ENCODE peak calls at places on chromosomes 1 and 21, in six cellular contexts. L is SJSA1; G is aorta; N is effector memory CD4-positive, alpha-beta T cell; P is esophagus squamous epithelium; Y is cardiac muscle cell. Z is an unnamed sample. For H3K4me1, the result is how much of the 10 kb centered on the place peaks cover.

GRCh38 chr21:27423906-27424595 is 457.2 kb upstream of the ADAMTS5 start:
- DNase-seq in Y (no peak), P (no peak), L (no peak), N (no peak), G (no peak), Z (no peak)

GRCh38 chr1:221923921-221924598 is 182.2 kb upstream of the DUSP10 start:
- DNase-seq in N (no peak), P (no peak), Y (no peak), L (no peak), G (no peak), Z (no peak)

GRCh38 chr1:24393892-24394291 is 19.7 kb downstream of the STPG1 start:
- DNase-seq in P (no peak), G (no peak), L (peak), Y (no peak), N (no peak), Z (no peak)

GRCh38 chr1:177130426-177130825 is 34.1 kb downstream of the ASTN1 start:
- DNase-seq in L (no peak), N (no peak), Y (no peak), G (no peak), P (no peak), Z (no peak)

GRCh38 chr1:198449727-198450433 is 90.6 kb downstream of the ATP6V1G3 start:
- DNase-seq in G (no peak), Y (no peak), L (no peak), P (no peak), N (no peak), Z (no peak)

GRCh38 chr1:24284156-24284471 is 35.0 kb upstream of the GRHL3 start:
- DNase-seq in L (no peak), P (no peak), N (no peak), Y (no peak), G (no peak), Z (no peak)

GRCh38 chr1:110185181-110185580 is 24.9 kb upstream of the KCNC4 start:
- DNase-seq in P (no peak), L (no peak), Y (no peak), G (no peak), N (no peak), Z (no peak)

GRCh38 chr1:39754906-39755504 is 16.1 kb downstream of the OXCT2 start:
- DNase-seq in P (no peak), N (no peak), L (no peak), Y (no peak), G (no peak), Z (no peak)

GRCh38 chr1:173914366-173914871 is 2.7 kb downstream of the SERPINC1 start:
- DNase-seq in G (no peak), P (no peak), L (no peak), Y (peak), N (no peak), Z (no peak)

GRCh38 chr1:20483833-20484525 is 2.0 kb downstream of the CAMK2N1 start:
- DNase-seq in L (no peak), P (no peak), N (no peak), G (no peak), Y (peak), Z (no peak)

GRCh38 chr1:173255214-173255813 is 48.2 kb upstream of the TNFSF4 start:
- DNase-seq in P (no peak), Y (peak), L (no peak), N (no peak), G (no peak), Z (no peak)

GRCh38 chr21:31447477-31447876 is 103.4 kb upstream of the TIAM1 start:
- DNase-seq in N (no peak), G (no peak), Y (no peak), P (no peak), L (no peak), Z (no peak)

GRCh38 chr1:214004014-214004413 is 16.2 kb downstream of the PROX1 start:
- DNase-seq in Y (no peak), L (no peak), N (no peak), G (no peak), P (no peak), Z (no peak)

GRCh38 chr21:35259452-35259851 is 210.3 kb upstream of the RUNX1 start:
- DNase-seq in N (no peak), P (no peak), G (no peak), L (no peak), Y (no peak), Z (no peak)

GRCh38 chr1:68136187-68136586 is 85.8 kb upstream of the DIRAS3 start:
- DNase-seq in N (no peak), P (no peak), G (no peak), L (no peak), Y (no peak), Z (no peak)

GRCh38 chr1:179599623-179600249 is 8.1 kb downstream of the TDRD5 start:
- DNase-seq in Y (peak), G (no peak), N (no peak), L (no peak), P (no peak), Z (no peak)

GRCh38 chr1:52814465-52814864 is 28.1 kb upstream of the ZYG11A start:
- DNase-seq in Y (no peak), G (no peak), L (no peak), P (no peak), N (no peak), Z (no peak)

GRCh38 chr1:53731779-53732305 is 7.1 kb downstream of the GLIS1 start:
- DNase-seq in L (no peak), Y (no peak), G (no peak), N (no peak), P (no peak), Z (no peak)

GRCh38 chr1:79197421-79197820 is 190.9 kb upstream of the ADGRL4 start:
- DNase-seq in P (no peak), Y (peak), N (no peak), L (no peak), G (no peak), Z (no peak)

GRCh38 chr1:93744299-93744988 is 62.8 kb upstream of the BCAR3 start:
- DNase-seq in Y (no peak), N (no peak), G (no peak), P (no peak), L (no peak), Z (no peak)

GRCh38 chr1:67850611-67851075 is 17.4 kb upstream of the GNG12 start:
- DNase-seq in Y (no peak), P (no peak), L (peak), N (no peak), G (peak), Z (no peak)

GRCh38 chr1:160978510-160978927 is 23.9 kb upstream of the ITLN2 start:
- DNase-seq in P (no peak), G (no peak), Y (no peak), L (no peak), N (no peak), Z (no peak)

GRCh38 chr1:34858901-34859441 is 578 bp downstream of the SMIM12 start:
- DNase-seq in P (no peak), L (no peak), G (no peak), Y (peak), N (no peak), Z (peak)

GRCh38 chr1:25523512-25523911 is 19.9 kb upstream of the LDLRAP1 start:
- DNase-seq in Y (peak), N (no peak), G (no peak), L (no peak), P (no peak), Z (no peak)

GRCh38 chr1:38235705-38236104 is 189.1 kb upstream of the POU3F1 start:
- DNase-seq in G (no peak), N (no peak), P (no peak), Y (no peak), L (no peak), Z (no peak)

GRCh38 chr1:89631756-89632155 is 1.2 kb upstream of the LRRC8C start:
- DNase-seq in Y (peak), N (no peak), L (no peak), P (no peak), G (no peak), Z (no peak)

GRCh38 chr1:183283286-183283685 is 97.2 kb downstream of the LAMC2 start:
- DNase-seq in Y (no peak), G (no peak), N (no peak), P (no peak), L (no peak), Z (no peak)

GRCh38 chr1:231199868-231200267 is 38.0 kb downstream of the TRIM67 start:
- DNase-seq in P (no peak), Y (no peak), G (peak), L (no peak), N (no peak), Z (no peak)

DNA sequence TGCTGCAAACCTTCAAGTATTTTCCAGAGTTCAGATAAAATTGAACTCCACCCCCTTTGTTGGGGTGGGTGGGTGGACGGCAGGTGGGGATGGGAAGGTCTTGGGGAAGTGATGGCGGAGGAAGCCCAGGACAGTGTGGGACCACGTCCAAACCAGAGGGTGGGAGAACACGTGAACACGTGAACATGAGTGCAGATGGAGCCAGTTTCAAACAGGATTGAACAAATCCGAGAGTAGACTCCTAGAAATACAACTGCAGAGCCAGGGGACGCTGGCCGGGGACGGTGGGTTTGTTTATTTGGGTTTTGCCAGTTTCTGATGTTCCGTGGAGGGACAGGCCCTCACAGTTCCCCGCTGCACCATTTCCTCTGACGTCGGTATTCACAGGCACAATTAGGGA is 2.9 kb downstream of the KRTAP10-2 start:
- DNase-seq in G (no peak), L (no peak), N (no peak), P (no peak), Y (no peak), Z (no peak)
- H3K4me1 ChIP-seq in G (under half), L (under half), N (under half), P (under half), Y (under half), Z (under half)

GRCh38 chr1:31677401-31677800 is 26.4 kb downstream of the COL16A1 start:
- DNase-seq in Y (no peak), L (no peak), G (no peak), P (no peak), N (no peak), Z (no peak)

GRCh38 chr1:31675761-31676160 is 28.1 kb downstream of the COL16A1 start:
- DNase-seq in N (no peak), L (no peak), Y (no peak), G (no peak), P (no peak), Z (no peak)

GRCh38 chr1:31672988-31673387 is 28.3 kb upstream of the PEF1 start:
- DNase-seq in N (no peak), G (peak), L (no peak), P (no peak), Y (no peak), Z (no peak)

GRCh38 chr1:31674626-31675025 is 29.2 kb downstream of the COL16A1 start:
- DNase-seq in N (no peak), Y (no peak), G (no peak), L (no peak), P (no peak), Z (no peak)

DNA sequence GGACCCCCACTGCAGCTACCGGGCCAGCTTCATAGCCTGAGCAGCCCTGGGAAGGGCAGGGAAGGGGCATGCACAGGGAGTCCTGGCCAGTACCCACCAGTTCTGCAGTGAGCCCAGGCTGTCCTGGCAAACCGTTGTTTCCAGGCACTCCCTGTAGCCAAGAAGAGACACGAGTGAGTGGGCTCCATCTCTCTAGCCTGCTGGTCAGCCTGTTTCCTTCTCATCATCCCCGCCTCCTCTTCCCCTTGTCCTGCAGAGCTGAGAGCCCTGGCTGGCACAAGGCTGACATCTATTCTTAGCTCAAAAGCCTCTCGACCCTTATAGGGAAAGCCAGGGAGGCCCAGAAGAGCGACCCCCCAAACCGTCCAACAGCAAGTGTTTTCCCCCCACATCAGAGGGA is 28.7 kb downstream of the COL16A1 start:
- DNase-seq in L (no peak), G (no peak), N (no peak), Y (peak), P (no peak), Z (no peak)
- H3K27ac ChIP-seq in L (no peak), G (no peak), N (no peak), Y (peak), P (no peak), Z (no peak)

GRCh38 chr1:70090875-70091274 is 114.5 kb downstream of the LRRC40 start:
- DNase-seq in N (no peak), L (no peak), P (no peak), G (no peak), Y (no peak), Z (no peak)
- H3K4me3 ChIP-seq in N (no peak), L (no peak), P (no peak), G (no peak), Y (no peak), Z (no peak)

GRCh38 chr1:104745875-104746274 is 996.2 kb downstream of the AMY1C start:
- DNase-seq in Y (no peak), G (no peak), P (no peak), L (no peak), N (no peak), Z (no peak)

GRCh38 chr1:104746994-104747393 is 997.3 kb downstream of the AMY1C start:
- DNase-seq in G (no peak), L (no peak), N (no peak), P (no peak), Y (no peak), Z (no peak)
- H3K4me1 ChIP-seq in G (under half), L (under half), N (under half), P (under half), Y (under half), Z (under half)

GRCh38 chr1:66242646-66243547 is 291.1 kb upstream of the SGIP1 start:
- DNase-seq in P (peak), Y (peak), G (peak), L (peak), N (peak), Z (peak)
- H3K27ac ChIP-seq in P (no peak), Y (no peak), G (no peak), L (peak), N (no peak), Z (no peak)

DNA sequence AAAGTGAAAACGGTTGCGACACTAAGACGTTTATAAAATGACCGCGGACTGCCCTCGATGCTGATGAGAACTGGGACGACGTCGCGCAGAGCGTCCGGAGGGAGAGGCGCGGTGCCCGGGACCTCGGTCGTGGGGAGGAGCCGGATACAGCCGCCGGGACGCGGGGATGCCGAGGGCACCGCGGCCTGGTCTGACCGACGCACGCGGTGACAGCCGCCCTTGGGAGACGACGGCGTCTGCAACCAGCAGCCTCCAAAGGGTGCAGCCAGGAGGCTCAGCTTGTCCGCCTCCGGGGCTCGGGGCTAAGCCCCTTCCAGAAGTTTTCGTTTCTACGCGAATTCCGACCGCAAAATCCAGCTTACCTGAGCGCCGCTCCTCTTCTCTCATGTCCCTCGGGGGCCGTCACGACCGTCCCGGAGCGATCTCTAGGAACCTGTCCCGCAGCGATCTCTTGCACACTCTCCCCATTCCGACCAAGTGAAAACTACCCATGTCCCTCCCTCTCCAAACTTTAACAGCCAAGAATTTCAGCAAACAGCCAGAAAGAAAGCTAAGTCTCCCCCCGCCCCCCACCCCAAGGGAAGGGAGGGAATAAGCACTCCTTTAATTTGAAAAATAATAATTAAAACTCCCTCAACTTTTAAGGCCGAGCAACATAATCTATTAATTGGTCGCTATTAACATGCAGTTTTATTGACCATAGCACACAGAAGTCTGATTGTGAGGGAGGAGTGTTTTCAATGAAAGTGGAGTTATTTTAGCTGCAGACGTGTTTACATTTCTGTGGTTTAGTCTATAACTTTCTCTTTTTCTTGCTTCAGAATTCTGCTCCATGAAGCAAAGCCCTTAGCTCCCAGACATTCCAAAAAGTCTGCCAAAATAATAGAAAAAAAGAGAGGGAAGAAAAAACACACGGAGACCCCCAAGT is 144.2 kb upstream of the ETS2 start:
- DNase-seq in G (peak), L (no peak), Y (peak), P (no peak), N (no peak), Z (no peak)
- H3K4me3 ChIP-seq in G (peak), L (peak), Y (peak), P (peak), N (peak), Z (no peak)

GRCh38 chr21:41955516-41955915 is 1.7 kb upstream of the C2CD2 start:
- DNase-seq in N (no peak), P (no peak), Y (no peak), G (no peak), L (peak), Z (no peak)

GRCh38 chr21:41954654-41955499 is 1.1 kb upstream of the C2CD2 start:
- DNase-seq in G (no peak), Y (no peak), N (no peak), P (no peak), L (peak), Z (no peak)

GRCh38 chr21:41952568-41953248 is 1.1 kb downstream of the C2CD2 start:
- DNase-seq in L (no peak), Y (no peak), N (no peak), P (no peak), G (no peak), Z (no peak)

GRCh38 chr21:41953249-41953830 is 478 bp downstream of the C2CD2 start:
- DNase-seq in Y (peak), P (no peak), N (no peak), G (no peak), L (no peak), Z (no peak)

GRCh38 chr21:41953831-41954653 is at the start of gene C2CD2:
- DNase-seq in N (no peak), P (no peak), G (peak), L (peak), Y (peak), Z (no peak)
- H3K4me1 ChIP-seq in N (under half), P (under half), G (under half), L (half or more), Y (under half), Z (under half)